ENCODE peak calls at places on chromosomes 3 and 15, in five cellular contexts. U, E, Y, Q and L are unnamed samples.

GRCh38 chr15:86915811-86916331 is 836.2 kb downstream of the AGBL1 start:
- DNase-seq in U (no peak), E (peak; percentile 89), Y (no peak), Q (no peak), L (no peak)

GRCh38 chr3:30894521-30895289 is at the start of gene GADL1:
- DNase-seq in U (peak; percentile 35), E (peak; percentile 0), Y (no peak), Q (peak; percentile 41), L (no peak)

GRCh38 chr3:3157484-3157883 is 22.0 kb downstream of the CRBN start:
- DNase-seq in U (no peak), E (no peak), Y (no peak), Q (no peak), L (no peak)

GRCh38 chr15:88874275-88874674 is 21.1 kb downstream of the HAPLN3 start:
- DNase-seq in U (no peak), E (no peak), Y (no peak), Q (no peak), L (no peak)

GRCh38 chr3:100260081-100260684 is 609 bp upstream of the TBC1D23 start:
- DNase-seq in U (peak; percentile 44), E (peak; percentile 31), Y (no peak), Q (no peak), L (no peak)

GRCh38 chr15:43920815-43921214 is 94.0 kb downstream of the WDR76 start:
- DNase-seq in U (no peak), E (no peak), Y (no peak), Q (no peak), L (no peak)

GRCh38 chr3:59408047-59408624 is 358.3 kb upstream of the CFAP20DC start:
- DNase-seq in U (no peak), E (no peak), Y (no peak), Q (no peak), L (no peak)

GRCh38 chr15:48017747-48018146 is 103.0 kb upstream of the SLC24A5 start:
- DNase-seq in U (peak; percentile 40), E (no peak), Y (no peak), Q (no peak), L (no peak)

GRCh38 chr3:17808994-17809393 is 66.6 kb upstream of the TBC1D5 start:
- DNase-seq in U (no peak), E (no peak), Y (no peak), Q (no peak), L (no peak)

GRCh38 chr3:72639736-72640135 is 208.5 kb downstream of the SHQ1 start:
- DNase-seq in U (no peak), E (no peak), Y (no peak), Q (no peak), L (no peak)

GRCh38 chr3:155435821-155436220 is 142.3 kb upstream of the STRIT1 start:
- DNase-seq in U (no peak), E (no peak), Y (no peak), Q (no peak), L (no peak)

GRCh38 chr3:166265153-166265552 is 427.9 kb upstream of the BCHE start:
- DNase-seq in U (no peak), E (no peak), Y (no peak), Q (no peak), L (no peak)

GRCh38 chr3:28089527-28089897 is 151.9 kb upstream of the CMC1 start:
- DNase-seq in U (no peak), E (no peak), Y (no peak), Q (no peak), L (no peak)

GRCh38 chr3:161266731-161267150 is 45.6 kb downstream of the NMD3 start:
- DNase-seq in U (no peak), E (no peak), Y (no peak), Q (no peak), L (no peak)

GRCh38 chr3:142644502-142644901 is 48.3 kb downstream of the PLS1 start:
- DNase-seq in U (no peak), E (no peak), Y (no peak), Q (no peak), L (no peak)

GRCh38 chr3:27431116-27431515 is 53.1 kb downstream of the SLC4A7 start:
- DNase-seq in U (peak; percentile 35), E (no peak), Y (no peak), Q (no peak), L (no peak)

GRCh38 chr3:37708789-37709188 is 152.9 kb upstream of the CTDSPL start:
- DNase-seq in U (no peak), E (no peak), Y (no peak), Q (no peak), L (no peak)

GRCh38 chr3:155065537-155065936 is 14.6 kb upstream of the MME start:
- DNase-seq in U (no peak), E (no peak), Y (no peak), Q (no peak), L (no peak)

GRCh38 chr3:102190340-102190723 is 244.5 kb upstream of the ZPLD1 start:
- DNase-seq in U (no peak), E (no peak), Y (no peak), Q (no peak), L (no peak)

GRCh38 chr15:34886134-34886533 is 83.4 kb downstream of the AQR start:
- DNase-seq in U (no peak), E (no peak), Y (no peak), Q (no peak), L (no peak)

GRCh38 chr15:28021281-28022039 is 77.7 kb downstream of the OCA2 start:
- DNase-seq in U (peak; percentile 84), E (peak; percentile 42), Y (no peak), Q (peak; percentile 88), L (no peak)

GRCh38 chr3:52291508-52292181 is 4.0 kb downstream of the GLYCTK start:
- DNase-seq in U (peak; percentile 33), E (no peak), Y (no peak), Q (peak; percentile 75), L (no peak)